ENCODE peak calls at places on chromosomes 1 and 21, in seven cellular contexts. J is stimulated activated CD8-positive, alpha-beta memory T cell treated with anti-CD3 and anti-CD28 coated beads, Interleukin-15, amount 100 ng/mL, for 48 hours; B is H54; E is neural crest cell; A is HS-27A; D is A172; O is GM23338. F is an unnamed sample.

GRCh38 chr1:239952348-239953307 is 139.1 kb upstream of the FMN2 start:
- DNase-seq in A (no peak), D (peak), J (no peak), E (no peak), O (peak), B (peak), F (peak)

GRCh38 chr1:3066826-3067225 is 2.2 kb upstream of the PRDM16 start:
- DNase-seq in E (no peak), D (no peak), B (no peak), O (no peak), J (no peak), A (no peak), F (no peak)

GRCh38 chr21:33976082-33976979 is 60.7 kb upstream of the ATP5PO start:
- DNase-seq in O (peak), D (peak), E (no peak), J (peak), B (peak), A (peak), F (peak)

GRCh38 chr1:187244623-187245022 is 415.9 kb downstream of the PLA2G4A start:
- DNase-seq in B (no peak), D (peak), A (no peak), J (no peak), E (no peak), O (peak), F (peak)

GRCh38 chr1:74245168-74245753 is 10.1 kb downstream of the TNNI3K start:
- DNase-seq in D (no peak), J (no peak), E (no peak), A (no peak), B (no peak), O (peak), F (no peak)

GRCh38 chr1:161388639-161389038 is 21.0 kb upstream of the CFAP126 start:
- DNase-seq in A (no peak), B (no peak), E (no peak), O (peak), D (no peak), J (no peak), F (no peak)

GRCh38 chr1:93988634-93989350 is 79.6 kb upstream of the GCLM start:
- DNase-seq in B (no peak), E (no peak), D (no peak), O (no peak), A (no peak), J (no peak), F (no peak)

GRCh38 chr1:89701746-89702241 is 68.9 kb downstream of the LRRC8C start:
- DNase-seq in E (no peak), O (no peak), B (no peak), J (peak), D (no peak), A (no peak), F (no peak)

GRCh38 chr21:29332461-29333354 is 34.0 kb downstream of the BACH1 start:
- DNase-seq in A (no peak), J (no peak), E (no peak), D (peak), O (no peak), B (peak), F (no peak)

GRCh38 chr1:164240081-164240480 is 318.9 kb upstream of the PBX1 start:
- DNase-seq in E (no peak), J (no peak), B (no peak), O (peak), A (no peak), D (peak), F (peak)

GRCh38 chr21:17451364-17451869 is 61.4 kb upstream of the CXADR start:
- DNase-seq in A (no peak), J (no peak), B (peak), D (peak), O (no peak), E (no peak), F (no peak)

GRCh38 chr1:241275226-241275625 is 81.8 kb downstream of the RGS7 start:
- DNase-seq in J (no peak), A (no peak), D (no peak), E (no peak), O (no peak), B (no peak), F (no peak)

GRCh38 chr1:46188295-46189030 is 9.8 kb downstream of the POMGNT1 start:
- DNase-seq in A (no peak), O (peak), D (no peak), J (no peak), B (no peak), E (no peak), F (peak)

GRCh38 chr1:95742591-95743089 is 508.6 kb downstream of the RWDD3 start:
- DNase-seq in J (no peak), B (no peak), A (no peak), O (no peak), D (peak), E (no peak), F (no peak)

GRCh38 chr1:198492872-198493271 is 47.6 kb downstream of the ATP6V1G3 start:
- DNase-seq in D (peak), J (no peak), O (no peak), A (peak), B (no peak), E (no peak), F (no peak)

GRCh38 chr21:15722591-15723324 is 7.0 kb upstream of the USP25 start:
- DNase-seq in J (no peak), O (peak), D (no peak), A (no peak), B (no peak), E (no peak), F (peak)

GRCh38 chr1:190377294-190377693 is 100.4 kb downstream of the BRINP3 start:
- DNase-seq in A (no peak), O (no peak), B (no peak), E (no peak), D (no peak), J (no peak), F (no peak)

GRCh38 chr1:22491995-22492726 is 40.5 kb downstream of the ZBTB40 start:
- DNase-seq in D (no peak), J (no peak), A (no peak), B (no peak), E (no peak), O (no peak), F (no peak)